ENCODE peak calls at places on chromosomes 13 and 19, in eight cellular contexts. V is uterus; H is CD4-positive, CD25-positive, alpha-beta regulatory T cell; F is mesenchymal stem cell; W is aorta; L is colonic mucosa; R is CD8-positive, alpha-beta T cell; A is AG04450. T is an unnamed sample.

GRCh38 chr13:112740502-112741131 is 50.8 kb downstream of the ATP11A start:
- DNase-seq in V (peak; percentile 82), H (no peak), F (peak; percentile 93), W (peak; percentile 62), L (peak; percentile 47), R (no peak), A (peak; percentile 86), T (peak; percentile 85)

GRCh38 chr13:72341904-72342303 is 385.5 kb downstream of the MZT1 start:
- DNase-seq in V (no peak), H (no peak), F (no peak), W (no peak), L (no peak), R (no peak), A (no peak), T (no peak)

GRCh38 chr13:48636550-48636949 is 17.2 kb upstream of the CYSLTR2 start:
- DNase-seq in V (no peak), H (no peak), F (peak; percentile 83), W (no peak), L (no peak), R (no peak), A (no peak), T (no peak)

GRCh38 chr19:14383556-14383897 is 2.3 kb downstream of the ADGRE5 start:
- DNase-seq in V (peak; percentile 55), H (no peak), F (no peak), W (no peak), L (peak; percentile 51), R (no peak), A (no peak), T (no peak)

GRCh38 chr13:24307211-24308067 is 1.9 kb upstream of the C1QTNF9 start:
- DNase-seq in V (no peak), H (no peak), F (no peak), W (no peak), L (no peak), R (no peak), A (no peak), T (no peak)

GRCh38 chr19:17001603-17002183 is 24.9 kb downstream of the CPAMD8 start:
- DNase-seq in V (no peak), H (peak; percentile 75), F (no peak), W (peak; percentile 54), L (no peak), R (peak; percentile 85), A (no peak), T (no peak)

GRCh38 chr13:91346848-91347211 is 657 bp upstream of the MIR17HG start:
- DNase-seq in V (no peak), H (peak; percentile 5), F (peak; percentile 35), W (no peak), L (peak; percentile 42), R (peak; percentile 34), A (no peak), T (no peak)

GRCh38 chr13:90445179-90445578 is 902.3 kb upstream of the MIR17HG start:
- DNase-seq in V (no peak), H (no peak), F (peak; percentile 68), W (peak; percentile 55), L (no peak), R (no peak), A (peak; percentile 79), T (peak; percentile 77)

GRCh38 chr19:5397804-5398692 is 57.2 kb upstream of the ZNRF4 start:
- DNase-seq in V (no peak), H (no peak), F (no peak), W (no peak), L (no peak), R (no peak), A (no peak), T (no peak)

GRCh38 chr19:28327905-28328304 is 885.0 kb downstream of the UQCRFS1 start:
- DNase-seq in V (no peak), H (no peak), F (no peak), W (no peak), L (no peak), R (no peak), A (no peak), T (no peak)

GRCh38 chr19:27881213-27881612 is 1331.7 kb downstream of the UQCRFS1 start:
- DNase-seq in V (no peak), H (no peak), F (no peak), W (no peak), L (no peak), R (no peak), A (no peak), T (no peak)

GRCh38 chr13:100797921-100798320 is 123.3 kb upstream of the TMTC4 start:
- DNase-seq in V (no peak), H (no peak), F (no peak), W (no peak), L (no peak), R (no peak), A (no peak), T (no peak)

GRCh38 chr13:27933580-27934328 is 14.0 kb downstream of the PDX1 start:
- DNase-seq in V (no peak), H (no peak), F (no peak), W (no peak), L (no peak), R (no peak), A (no peak), T (no peak)

GRCh38 chr13:98582947-98583346 is 6.0 kb upstream of the STK24 start:
- DNase-seq in V (no peak), H (no peak), F (no peak), W (no peak), L (no peak), R (no peak), A (no peak), T (no peak)

GRCh38 chr19:56823417-56823816 is 17.1 kb downstream of the PEG3 start:
- DNase-seq in V (no peak), H (no peak), F (no peak), W (no peak), L (no peak), R (no peak), A (no peak), T (no peak)

GRCh38 chr19:30744741-30745475 is 372.7 kb downstream of the ZNF536 start:
- DNase-seq in V (no peak), H (no peak), F (no peak), W (no peak), L (no peak), R (no peak), A (no peak), T (peak; percentile 23)

GRCh38 chr13:75468098-75468497 is 13.9 kb downstream of the TBC1D4 start:
- DNase-seq in V (no peak), H (no peak), F (no peak), W (no peak), L (no peak), R (no peak), A (no peak), T (no peak)

DNA sequence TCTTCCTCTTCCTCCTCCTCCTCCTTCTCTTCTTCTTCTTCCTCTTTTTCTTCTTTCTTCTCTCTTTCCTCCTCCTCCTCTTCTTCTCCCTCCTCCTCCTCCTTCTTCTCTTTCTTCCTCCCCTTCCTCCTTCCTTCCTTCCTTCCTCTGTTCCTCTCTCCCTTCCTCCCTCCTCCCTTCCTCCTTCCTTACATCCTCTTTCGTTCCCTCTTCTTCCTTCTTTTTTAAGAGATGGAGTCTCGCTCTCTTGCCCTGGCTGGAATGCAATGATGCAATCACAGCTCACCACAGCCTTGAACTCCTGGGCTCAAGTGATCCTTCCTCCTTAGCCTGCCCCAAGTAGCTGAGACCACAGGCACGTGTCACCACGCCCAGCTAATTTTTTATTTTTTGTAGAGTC is 13.2 kb downstream of the EHD2 start:
- DNase-seq in V (no peak), H (no peak), F (peak; percentile 79), W (no peak), L (no peak), R (no peak), A (no peak), T (no peak)
- H3K27ac ChIP-seq in V (peak overlapping the region; percentile 63), H (no peak overlapping the region), F (peak overlapping the region; percentile 12), W (no peak overlapping the region), L (no peak overlapping the region), R (no peak overlapping the region), A (no peak overlapping the region), T (peak overlapping the region; percentile 37)

DNA sequence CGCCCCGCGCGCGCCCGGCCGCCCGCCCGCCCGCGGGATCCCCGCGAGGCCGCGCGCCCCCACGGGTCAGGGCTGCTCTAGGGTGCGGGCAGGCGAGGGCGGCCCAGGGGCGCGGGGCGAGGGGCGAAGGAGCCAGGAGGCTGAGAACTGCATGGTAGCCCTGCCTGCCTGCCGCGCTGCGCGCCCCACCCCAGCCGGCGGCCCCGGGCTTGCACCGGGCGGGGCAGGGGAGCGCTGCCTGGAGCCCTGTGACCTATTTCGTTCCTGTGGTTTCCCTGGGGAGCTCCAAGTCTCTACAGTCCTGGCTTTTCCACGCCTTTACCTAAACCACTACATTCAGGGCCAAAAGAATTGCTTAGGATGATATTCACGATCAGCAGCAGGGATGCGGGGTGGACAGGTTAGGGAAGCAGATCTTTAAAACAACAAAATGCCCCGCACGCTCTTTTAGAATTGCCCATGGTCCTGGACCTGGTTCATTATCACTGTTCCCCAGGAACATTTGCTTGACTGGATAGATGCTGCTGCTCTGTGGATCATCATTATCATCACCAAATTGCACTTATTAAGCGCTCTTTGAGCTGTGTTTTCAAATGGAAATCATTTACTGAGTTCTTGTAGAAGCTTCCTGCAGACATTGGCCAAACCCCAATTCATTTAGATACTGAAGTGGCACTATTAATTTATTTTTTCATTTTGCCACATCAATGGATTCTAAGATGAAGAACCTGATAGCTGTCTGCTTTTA is 423 bp upstream of the GPR12 start:
- DNase-seq in V (no peak), H (no peak), F (no peak), W (no peak), L (no peak), R (no peak), A (no peak), T (no peak)
- H3K4me3 ChIP-seq in V (no peak overlapping the region), H (no peak overlapping the region), F (no peak overlapping the region), W (no peak overlapping the region), L (no peak overlapping the region), R (no peak overlapping the region), A (no peak overlapping the region), T (no peak overlapping the region)

GRCh38 chr19:44496711-44497110 is 3.6 kb downstream of the ZNF180 start:
- DNase-seq in V (no peak), H (no peak), F (no peak), W (no peak), L (no peak), R (no peak), A (no peak), T (no peak)

GRCh38 chr19:44498988-44499387 is 1.3 kb downstream of the ZNF180 start:
- DNase-seq in V (no peak), H (no peak), F (no peak), W (no peak), L (no peak), R (no peak), A (no peak), T (no peak)

GRCh38 chr19:44499962-44500949 is at the start of gene ZNF180:
- DNase-seq in V (peak; percentile 90), H (peak; percentile 90), F (peak; percentile 95), W (peak; percentile 97), L (peak; percentile 98), R (peak; percentile 97), A (peak; percentile 76), T (peak; percentile 95)

DNA sequence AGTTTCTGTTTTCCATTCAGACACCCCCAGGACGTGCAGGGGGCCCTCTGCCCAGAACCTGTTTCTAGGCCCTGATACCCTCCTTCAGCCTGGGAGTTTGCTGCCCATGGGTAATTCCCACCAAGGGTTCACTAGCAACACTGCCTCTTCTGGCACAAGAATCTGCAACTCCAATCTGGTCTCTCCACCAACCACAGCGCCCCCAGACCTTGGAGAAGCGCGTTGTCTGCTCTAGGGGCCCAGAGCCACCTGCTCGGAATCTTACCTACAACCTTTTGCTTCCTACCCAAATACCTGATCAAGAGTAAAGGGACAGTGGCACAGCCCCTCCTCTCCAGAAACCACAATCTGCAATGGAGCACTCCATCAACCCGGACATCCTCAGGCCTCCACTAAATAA is 763 bp downstream of the ZNF180 start:
- DNase-seq in V (no peak), H (no peak), F (no peak), W (no peak), L (no peak), R (no peak), A (no peak), T (no peak)
- H3K9me3 ChIP-seq in V (no peaks in the 10 kb centered on the region), H (peaks cover 52% of the 10 kb centered on the region), F (peaks cover 32% of the 10 kb centered on the region), W (peaks cover 14% of the 10 kb centered on the region), L (peaks cover 4% of the 10 kb centered on the region), R (peaks cover 24% of the 10 kb centered on the region), A (peaks cover 43% of the 10 kb centered on the region), T (peaks cover 39% of the 10 kb centered on the region)

GRCh38 chr19:34188388-34188787 is 16.1 kb downstream of the LSM14A start:
- DNase-seq in V (no peak), H (no peak), F (peak; percentile 53), W (no peak), L (no peak), R (no peak), A (no peak), T (no peak)
- H3K27ac ChIP-seq in V (no peak overlapping the region), H (no peak overlapping the region), F (no peak overlapping the region), W (no peak overlapping the region), L (no peak overlapping the region), R (no peak overlapping the region), A (no peak overlapping the region), T (no peak overlapping the region)

T was measured in SJSA1.